ENCODE peak calls at places on chromosomes 11 and 22, in four cellular contexts. T is right lobe of liver, C is heart left ventricle, P is sigmoid colon. U is an unnamed sample.

GRCh38 chr22:50118557-50119168 is 28.9 kb downstream of the MOV10L1 start:
- DNase-seq in T (no peak), C (no peak), P (peak; percentile 76), U (no peak)

GRCh38 chr11:132332521-132332920 is 962.1 kb downstream of the NTM start:
- DNase-seq in T (no peak), C (no peak), P (no peak), U (no peak)

GRCh38 chr11:68002943-68003845 is 703 bp downstream of the UNC93B1 start:
- DNase-seq in T (no peak), C (peak; percentile 50), P (no peak), U (peak; percentile 96)

GRCh38 chr11:57647960-57648776 is 1.5 kb downstream of the YPEL4 start:
- DNase-seq in T (no peak), C (no peak), P (no peak), U (no peak)

GRCh38 chr22:27880778-27881394 is 38.2 kb downstream of the PITPNB start:
- DNase-seq in T (no peak), C (peak; percentile 39), P (no peak), U (no peak)

GRCh38 chr11:109033627-109034340 is 368.9 kb downstream of the DDX10 start:
- DNase-seq in T (no peak), C (no peak), P (no peak), U (no peak)

GRCh38 chr22:31561238-31561887 is 65.0 kb downstream of the SFI1 start:
- DNase-seq in T (peak; percentile 81), C (peak; percentile 69), P (peak; percentile 87), U (peak; percentile 81)

GRCh38 chr11:13635804-13636203 is 32.7 kb upstream of the FAR1 start:
- DNase-seq in T (no peak), C (no peak), P (no peak), U (no peak)

GRCh38 chr11:68328374-68329091 is 16.1 kb downstream of the LRP5 start:
- DNase-seq in T (no peak), C (no peak), P (peak; percentile 72), U (no peak)

GRCh38 chr22:45321827-45322226 is 12.1 kb downstream of the FAM118A start:
- DNase-seq in T (no peak), C (no peak), P (no peak), U (peak; percentile 42)

GRCh38 chr11:118156531-118157185 is 4.0 kb upstream of the SCN4B start:
- DNase-seq in T (no peak), C (no peak), P (no peak), U (no peak)

GRCh38 chr11:103091441-103091809 is 535 bp downstream of the DCUN1D5 start:
- DNase-seq in T (peak; percentile 58), C (peak; percentile 34), P (peak; percentile 74), U (peak; percentile 90)

GRCh38 chr11:11436715-11437313 is 83.8 kb upstream of the CSNK2A3 start:
- DNase-seq in T (peak; percentile 90), C (peak; percentile 41), P (no peak), U (no peak)

GRCh38 chr22:44550666-44551491 is 52.8 kb upstream of the RTL6 start:
- DNase-seq in T (peak; percentile 60), C (peak; percentile 43), P (peak; percentile 96), U (no peak)

GRCh38 chr11:2825886-2826678 is 59.5 kb downstream of the CDKN1C start:
- DNase-seq in T (no peak), C (peak; percentile 65), P (peak; percentile 96), U (no peak)
- TF ChIP-seq POLR2A in T (no peak), C (no peak), P (no peak), U (no peak)

GRCh38 chr11:104798794-104799193 is 99.5 kb downstream of the CASP12 start:
- DNase-seq in T (no peak), C (no peak), P (no peak), U (no peak)

GRCh38 chr11:104799251-104799650 is 99.0 kb downstream of the CASP12 start:
- DNase-seq in T (no peak), C (no peak), P (no peak), U (no peak)

DNA sequence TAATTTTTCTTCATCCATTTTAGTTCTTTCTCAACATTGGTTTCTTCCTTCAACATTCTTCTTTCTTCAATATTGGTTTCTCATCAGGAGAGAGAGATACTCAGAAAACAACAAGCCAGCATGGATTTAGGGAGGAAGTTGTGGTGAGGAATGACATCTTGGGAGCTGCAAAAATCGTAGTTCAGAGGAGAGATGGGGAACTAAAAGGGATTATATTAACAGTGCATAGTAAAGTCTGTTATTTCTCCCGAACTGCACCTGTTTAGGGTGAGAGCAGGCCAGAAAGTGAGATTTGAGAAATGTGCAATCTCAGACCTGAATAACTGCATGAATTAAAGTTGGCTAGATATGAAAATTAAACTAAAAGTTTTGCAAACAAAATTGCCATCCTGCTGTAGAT is 94.5 kb downstream of the CASP12 start:
- DNase-seq in T (no peak), C (no peak), P (no peak), U (no peak)
- TF ChIP-seq CTCF in T (no peak), C (no peak), P (no peak), U (no peak)

GRCh38 chr11:50278756-50279155 is 246.1 kb downstream of the OR4C45 start:
- DNase-seq in T (no peak), C (no peak), P (no peak), U (no peak)

DNA sequence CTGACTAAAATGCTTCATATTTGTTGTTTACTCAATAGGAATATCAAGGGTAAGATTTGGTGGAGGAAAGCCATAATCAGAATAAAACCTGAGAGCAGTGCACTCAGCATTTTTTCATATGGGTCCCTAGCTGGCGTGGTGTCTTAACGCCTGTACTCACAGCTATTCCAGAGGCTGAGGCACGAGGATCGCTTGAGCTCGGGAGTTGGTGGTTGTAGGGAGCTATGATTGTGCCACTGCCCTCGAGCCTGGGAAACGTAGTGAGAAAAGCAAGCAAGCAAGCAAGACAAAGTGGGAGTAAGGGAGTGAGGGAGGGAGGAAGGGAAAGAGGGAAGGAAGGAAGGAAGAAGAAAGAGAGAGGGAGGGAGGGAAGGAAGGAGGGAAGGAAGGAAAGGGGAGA is 242.5 kb downstream of the OR4C45 start:
- DNase-seq in T (no peak), C (no peak), P (no peak), U (no peak)
- H3K9me3 ChIP-seq in T (no peaks in the 10 kb centered on the region), C (no peaks in the 10 kb centered on the region), P (no peaks in the 10 kb centered on the region), U (peaks cover 38% of the 10 kb centered on the region)

GRCh38 chr22:40951795-40952602 is 821 bp downstream of the RBX1 start:
- DNase-seq in T (no peak), C (no peak), P (no peak), U (no peak)
- TF ChIP-seq POLR2A in T (no peak), C (no peak), P (no peak), U (no peak)

GRCh38 chr11:123187670-123188507 is 7.2 kb downstream of the CLMP start:
- DNase-seq in T (no peak), C (no peak), P (no peak), U (no peak)

GRCh38 chr11:123187221-123187620 is 7.8 kb downstream of the CLMP start:
- DNase-seq in T (no peak), C (no peak), P (no peak), U (no peak)

GRCh38 chr11:123186291-123186690 is 8.8 kb downstream of the CLMP start:
- DNase-seq in T (no peak), C (no peak), P (no peak), U (no peak)

GRCh38 chr11:123190504-123190903 is 4.5 kb downstream of the CLMP start:
- DNase-seq in T (no peak), C (no peak), P (no peak), U (no peak)

GRCh38 chr11:123188508-123189165 is 6.4 kb downstream of the CLMP start:
- DNase-seq in T (no peak), C (no peak), P (no peak), U (no peak)
- TF ChIP-seq CTCF in T (no peak), C (no peak), P (peak; percentile 35), U (no peak)

GRCh38 chr22:47369020-47369419 is 606.6 kb downstream of the TBC1D22A start:
- DNase-seq in T (peak; percentile 25), C (no peak), P (no peak), U (no peak)

GRCh38 chr22:47371263-47372090 is 609.0 kb downstream of the TBC1D22A start:
- DNase-seq in T (peak; percentile 39), C (no peak), P (peak; percentile 39), U (peak; percentile 45)

GRCh38 chr22:47369431-47370015 is 607.1 kb downstream of the TBC1D22A start:
- DNase-seq in T (peak; percentile 23), C (no peak), P (no peak), U (no peak)

GRCh38 chr22:47372111-47372581 is 609.7 kb downstream of the TBC1D22A start:
- DNase-seq in T (peak; percentile 27), C (no peak), P (no peak), U (peak; percentile 51)

DNA sequence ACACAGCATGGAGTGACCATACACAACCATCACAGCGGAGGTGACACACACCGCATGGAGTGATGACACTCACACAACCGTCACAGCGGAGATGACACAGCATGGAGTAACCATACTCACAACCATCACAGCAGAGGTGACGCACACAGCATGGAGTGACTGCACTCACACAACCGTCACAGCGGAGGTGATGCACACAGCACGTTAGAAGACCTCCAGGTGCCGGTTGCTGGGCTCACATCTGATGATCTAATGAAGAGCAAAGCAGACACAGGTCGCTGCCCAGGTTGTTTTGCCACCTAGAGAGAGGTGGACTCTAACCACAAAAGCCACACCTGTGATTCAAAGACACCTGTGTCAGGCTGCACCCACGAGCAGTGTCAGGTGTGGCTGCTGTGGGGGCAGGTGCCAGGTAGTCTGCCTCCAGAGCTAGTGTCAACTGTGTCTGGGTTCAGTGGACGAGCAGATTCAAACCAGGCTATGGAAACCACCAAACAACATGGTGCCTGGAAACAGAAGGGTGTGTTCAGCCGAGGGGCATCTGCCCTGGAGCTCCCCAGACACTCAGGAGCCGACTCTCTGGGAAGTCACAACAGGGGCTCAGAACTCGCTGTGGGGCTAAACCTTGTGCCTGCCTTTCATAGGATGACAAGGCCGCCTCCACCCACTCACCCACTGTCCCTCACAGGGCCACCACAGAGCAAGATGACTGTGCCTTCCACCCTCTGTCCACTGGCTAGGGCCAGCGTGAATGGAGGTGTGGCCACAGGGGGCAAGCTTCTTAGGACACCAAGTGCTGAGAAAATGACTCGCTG is 608.2 kb downstream of the TBC1D22A start:
- DNase-seq in T (peak; percentile 20), C (no peak), P (no peak), U (peak; percentile 59)
- H3K9me3 ChIP-seq in T (no peaks in the 10 kb centered on the region), C (no peaks in the 10 kb centered on the region), P (no peaks in the 10 kb centered on the region), U (no peaks in the 10 kb centered on the region)

U was measured in spleen.